ENCODE peak calls at places on chromosomes 12 and 14, in nine cellular contexts. One of them, this sample, is unnamed.

GRCh38 chr12:2339022-2339431 is 286.2 kb downstream of the CACNA1C start:
- DNase-seq in Daoy: peak
- DNase-seq in M059J: peak
- DNase-seq in heart right ventricle: no peak
- DNase-seq in fibroblast of gingiva: peak
- DNase-seq in left colon: no peak
- DNase-seq in immature natural killer cell: no peak
- DNase-seq in T-helper 9 cell: no peak
- DNase-seq in lower lobe of right lung: no peak
- DNase-seq in this sample: peak

GRCh38 chr14:104187121-104187889 is 48.9 kb downstream of the KIF26A start:
- DNase-seq in Daoy: peak
- DNase-seq in M059J: peak
- DNase-seq in heart right ventricle: no peak
- DNase-seq in fibroblast of gingiva: no peak
- DNase-seq in left colon: no peak
- DNase-seq in immature natural killer cell: no peak
- DNase-seq in T-helper 9 cell: no peak
- DNase-seq in lower lobe of right lung: no peak
- DNase-seq in this sample: no peak

GRCh38 chr12:7242176-7243101 is 53.0 kb downstream of the PEX5 start:
- DNase-seq in Daoy: no peak
- DNase-seq in M059J: no peak
- DNase-seq in heart right ventricle: no peak
- DNase-seq in fibroblast of gingiva: no peak
- DNase-seq in left colon: no peak
- DNase-seq in immature natural killer cell: no peak
- DNase-seq in T-helper 9 cell: no peak
- DNase-seq in lower lobe of right lung: no peak
- DNase-seq in this sample: no peak

GRCh38 chr12:66118240-66118891 is 12.2 kb downstream of the LLPH start:
- DNase-seq in Daoy: no peak
- DNase-seq in M059J: peak
- DNase-seq in heart right ventricle: no peak
- DNase-seq in fibroblast of gingiva: no peak
- DNase-seq in left colon: no peak
- DNase-seq in immature natural killer cell: no peak
- DNase-seq in T-helper 9 cell: no peak
- DNase-seq in lower lobe of right lung: no peak
- DNase-seq in this sample: no peak

GRCh38 chr12:94805749-94806148 is 155.4 kb upstream of the TMCC3 start:
- DNase-seq in Daoy: peak
- DNase-seq in M059J: peak
- DNase-seq in heart right ventricle: no peak
- DNase-seq in fibroblast of gingiva: peak
- DNase-seq in left colon: no peak
- DNase-seq in immature natural killer cell: no peak
- DNase-seq in T-helper 9 cell: no peak
- DNase-seq in lower lobe of right lung: no peak
- DNase-seq in this sample: no peak

GRCh38 chr12:11943919-11944318 is 126.8 kb upstream of the BCL2L14 start:
- DNase-seq in Daoy: no peak
- DNase-seq in M059J: no peak
- DNase-seq in heart right ventricle: no peak
- DNase-seq in fibroblast of gingiva: no peak
- DNase-seq in left colon: no peak
- DNase-seq in immature natural killer cell: no peak
- DNase-seq in T-helper 9 cell: no peak
- DNase-seq in lower lobe of right lung: no peak
- DNase-seq in this sample: no peak

GRCh38 chr12:88243886-88244491 is 101.9 kb downstream of the TMTC3 start:
- DNase-seq in Daoy: no peak
- DNase-seq in M059J: no peak
- DNase-seq in heart right ventricle: no peak
- DNase-seq in fibroblast of gingiva: peak
- DNase-seq in left colon: no peak
- DNase-seq in immature natural killer cell: no peak
- DNase-seq in T-helper 9 cell: no peak
- DNase-seq in lower lobe of right lung: no peak
- DNase-seq in this sample: no peak

GRCh38 chr14:87049886-87050820 is 942.8 kb downstream of the GALC start:
- DNase-seq in Daoy: peak
- DNase-seq in M059J: no peak
- DNase-seq in heart right ventricle: no peak
- DNase-seq in fibroblast of gingiva: peak
- DNase-seq in left colon: no peak
- DNase-seq in immature natural killer cell: no peak
- DNase-seq in T-helper 9 cell: no peak
- DNase-seq in lower lobe of right lung: no peak
- DNase-seq in this sample: no peak

GRCh38 chr12:11854011-11854499 is 204.6 kb downstream of the ETV6 start:
- DNase-seq in Daoy: no peak
- DNase-seq in M059J: no peak
- DNase-seq in heart right ventricle: no peak
- DNase-seq in fibroblast of gingiva: no peak
- DNase-seq in left colon: peak
- DNase-seq in immature natural killer cell: no peak
- DNase-seq in T-helper 9 cell: no peak
- DNase-seq in lower lobe of right lung: no peak
- DNase-seq in this sample: no peak

GRCh38 chr12:9646794-9647622 is 22.5 kb upstream of the CLEC2D start:
- DNase-seq in Daoy: peak
- DNase-seq in M059J: peak
- DNase-seq in heart right ventricle: no peak
- DNase-seq in fibroblast of gingiva: no peak
- DNase-seq in left colon: no peak
- DNase-seq in immature natural killer cell: peak
- DNase-seq in T-helper 9 cell: no peak
- DNase-seq in lower lobe of right lung: no peak
- DNase-seq in this sample: no peak

GRCh38 chr12:31003861-31004640 is 69.6 kb upstream of the DDX11 start:
- DNase-seq in Daoy: no peak
- DNase-seq in M059J: no peak
- DNase-seq in heart right ventricle: no peak
- DNase-seq in fibroblast of gingiva: no peak
- DNase-seq in left colon: no peak
- DNase-seq in immature natural killer cell: no peak
- DNase-seq in T-helper 9 cell: no peak
- DNase-seq in lower lobe of right lung: peak
- DNase-seq in this sample: no peak

GRCh38 chr12:14885718-14886201 is at the start of gene MGP:
- DNase-seq in Daoy: peak
- DNase-seq in M059J: peak
- DNase-seq in heart right ventricle: peak
- DNase-seq in fibroblast of gingiva: peak
- DNase-seq in left colon: no peak
- DNase-seq in immature natural killer cell: peak
- DNase-seq in T-helper 9 cell: no peak
- DNase-seq in lower lobe of right lung: no peak
- DNase-seq in this sample: no peak

GRCh38 chr12:10363922-10364838 is 25.7 kb downstream of the KLRK1 start:
- DNase-seq in Daoy: peak
- DNase-seq in M059J: peak
- DNase-seq in heart right ventricle: no peak
- DNase-seq in fibroblast of gingiva: peak
- DNase-seq in left colon: peak
- DNase-seq in immature natural killer cell: peak
- DNase-seq in T-helper 9 cell: no peak
- DNase-seq in lower lobe of right lung: no peak
- DNase-seq in this sample: no peak

GRCh38 chr12:113932411-113933196 is 33.5 kb downstream of the RBM19 start:
- DNase-seq in Daoy: no peak
- DNase-seq in M059J: no peak
- DNase-seq in heart right ventricle: no peak
- DNase-seq in fibroblast of gingiva: peak
- DNase-seq in left colon: no peak
- DNase-seq in immature natural killer cell: no peak
- DNase-seq in T-helper 9 cell: no peak
- DNase-seq in lower lobe of right lung: no peak
- DNase-seq in this sample: no peak

GRCh38 chr12:28941248-28941647 is 207.8 kb upstream of the FAR2 start:
- DNase-seq in Daoy: no peak
- DNase-seq in M059J: no peak
- DNase-seq in heart right ventricle: no peak
- DNase-seq in fibroblast of gingiva: no peak
- DNase-seq in left colon: no peak
- DNase-seq in immature natural killer cell: no peak
- DNase-seq in T-helper 9 cell: no peak
- DNase-seq in lower lobe of right lung: no peak
- DNase-seq in this sample: no peak

GRCh38 chr12:115451151-115451784 is 767.3 kb upstream of the TBX3 start:
- DNase-seq in Daoy: no peak
- DNase-seq in M059J: no peak
- DNase-seq in heart right ventricle: peak
- DNase-seq in fibroblast of gingiva: no peak
- DNase-seq in left colon: no peak
- DNase-seq in immature natural killer cell: no peak
- DNase-seq in T-helper 9 cell: no peak
- DNase-seq in lower lobe of right lung: no peak
- DNase-seq in this sample: no peak

GRCh38 chr12:86186449-86186848 is 69.7 kb downstream of the MGAT4C start:
- DNase-seq in Daoy: peak
- DNase-seq in M059J: peak
- DNase-seq in heart right ventricle: no peak
- DNase-seq in fibroblast of gingiva: no peak
- DNase-seq in left colon: no peak
- DNase-seq in immature natural killer cell: no peak
- DNase-seq in T-helper 9 cell: no peak
- DNase-seq in lower lobe of right lung: no peak
- DNase-seq in this sample: no peak